ENCODE peak calls at places on chromosomes 13 and 19, in four cellular contexts. C is stomach; W is hepatic stellate cell; J is naive thymus-derived CD8-positive, alpha-beta T cell. A is an unnamed sample.

GRCh38 chr13:75512253-75512652 is 25.4 kb downstream of the COMMD6 start:
- DNase-seq in W (no peak), C (no peak), J (no peak), A (no peak)

GRCh38 chr19:40424637-40425449 is 949 bp downstream of the SERTAD1 start:
- DNase-seq in C (no peak), J (no peak), W (peak), A (no peak)

GRCh38 chr13:97951376-97951775 is 2.1 kb upstream of the IPO5 start:
- DNase-seq in J (no peak), C (no peak), W (no peak), A (no peak)

GRCh38 chr19:10871711-10872550 is 578 bp downstream of the CARM1 start:
- DNase-seq in W (peak), J (peak), C (peak), A (no peak)

GRCh38 chr19:18397242-18398202 is at the start of gene LRRC25:
- DNase-seq in J (no peak), W (no peak), C (no peak), A (no peak)

GRCh38 chr19:35098413-35099049 is 17.1 kb upstream of the FXYD3 start:
- DNase-seq in W (no peak), J (no peak), C (peak), A (no peak)

GRCh38 chr13:47332149-47332548 is 435.3 kb upstream of the HTR2A start:
- DNase-seq in C (no peak), W (no peak), J (no peak), A (no peak)

GRCh38 chr19:50969413-50969760 is at the start of gene KLK6:
- DNase-seq in W (no peak), C (no peak), J (no peak), A (no peak)

GRCh38 chr13:87524775-87525174 is 146.4 kb upstream of the SLITRK5 start:
- DNase-seq in W (no peak), C (no peak), J (no peak), A (no peak)

GRCh38 chr13:78491978-78492377 is 111.4 kb downstream of the POU4F1 start:
- DNase-seq in C (no peak), J (no peak), W (no peak), A (no peak)

GRCh38 chr19:803686-804418 is 6.6 kb downstream of the PTBP1 start:
- DNase-seq in C (no peak), W (no peak), J (no peak), A (no peak)

GRCh38 chr13:71624641-71625040 is 242.4 kb downstream of the DACH1 start:
- DNase-seq in W (no peak), C (no peak), J (no peak), A (no peak)

GRCh38 chr19:10419646-10420443 is 493 bp upstream of the PDE4A start:
- DNase-seq in W (peak), J (peak), C (no peak), A (no peak)

GRCh38 chr19:11737964-11738745 is 591 bp downstream of the ZNF823 start:
- DNase-seq in J (no peak), W (peak), C (peak), A (no peak)

GRCh38 chr19:40219721-40220276 is 1.6 kb upstream of the TTC9B start:
- DNase-seq in J (no peak), C (no peak), W (peak), A (peak)

GRCh38 chr13:27966641-27967202 is 2.4 kb downstream of the CDX2 start:
- DNase-seq in J (no peak), C (peak), W (no peak), A (no peak)

GRCh38 chr13:87356314-87356713 is 314.9 kb upstream of the SLITRK5 start:
- DNase-seq in W (no peak), C (no peak), J (no peak), A (no peak)

GRCh38 chr13:42477588-42478190 is 96.3 kb upstream of the TNFSF11 start:
- DNase-seq in W (no peak), C (no peak), J (no peak), A (no peak)